ENCODE peak calls at places on chromosomes 16 and 17, in five cellular contexts. B is neural crest cell; I is RPMI8226; Z is RCC 7860; M is naive thymus-derived CD8-positive, alpha-beta T cell. Q is an unnamed sample.

GRCh38 chr17:17156107-17156506 is 50.0 kb downstream of the PLD6 start:
- DNase-seq in B (no peak), I (no peak), Z (peak; percentile 81), M (no peak), Q (peak; percentile 86)

GRCh38 chr16:55773859-55774549 is 58.9 kb downstream of the CES1 start:
- DNase-seq in B (no peak), I (no peak), Z (no peak), M (no peak), Q (no peak)

GRCh38 chr16:71709231-71709781 is 15.2 kb downstream of the PHLPP2 start:
- DNase-seq in B (no peak), I (no peak), Z (peak; percentile 57), M (no peak), Q (peak; percentile 31)

GRCh38 chr17:34579017-34579946 is at the start of gene TMEM132E:
- DNase-seq in B (no peak), I (peak; percentile 63), Z (no peak), M (no peak), Q (peak; percentile 8)

GRCh38 chr16:77898671-77899211 is 110.4 kb downstream of the VAT1L start:
- DNase-seq in B (no peak), I (no peak), Z (no peak), M (no peak), Q (no peak)

GRCh38 chr17:67441052-67441738 is 64.1 kb downstream of the PITPNC1 start:
- DNase-seq in B (no peak), I (no peak), Z (peak; percentile 77), M (peak; percentile 72), Q (peak; percentile 47)

GRCh38 chr16:22204091-22204655 is 1.9 kb upstream of the EEF2K start:
- DNase-seq in B (no peak), I (no peak), Z (no peak), M (no peak), Q (no peak)

GRCh38 chr17:57354669-57355068 is 98.3 kb downstream of the MSI2 start:
- DNase-seq in B (no peak), I (no peak), Z (no peak), M (no peak), Q (no peak)

GRCh38 chr16:648071-648785 is 937 bp upstream of the WDR90 start:
- DNase-seq in B (no peak), I (peak; percentile 88), Z (peak; percentile 60), M (no peak), Q (peak; percentile 29)

GRCh38 chr17:49157784-49158183 is 25.2 kb downstream of the B4GALNT2 start:
- DNase-seq in B (no peak), I (no peak), Z (peak; percentile 68), M (no peak), Q (peak; percentile 73)

GRCh38 chr16:22321340-22322001 is 24.3 kb downstream of the POLR3E start:
- DNase-seq in B (peak; percentile 43), I (peak; percentile 79), Z (peak; percentile 68), M (peak; percentile 68), Q (peak; percentile 83)

GRCh38 chr16:56632160-56632847 is at the start of gene MT1M:
- DNase-seq in B (no peak), I (peak; percentile 23), Z (no peak), M (no peak), Q (peak; percentile 71)

GRCh38 chr17:74671031-74671771 is 41.5 kb downstream of the CD300LF start:
- DNase-seq in B (peak; percentile 90), I (peak; percentile 73), Z (no peak), M (peak; percentile 64), Q (peak; percentile 67)

GRCh38 chr16:12061336-12062055 is 85.0 kb downstream of the SNX29 start:
- DNase-seq in B (no peak), I (no peak), Z (peak; percentile 73), M (no peak), Q (peak; percentile 85)

GRCh38 chr16:9102379-9102778 is 10.9 kb downstream of the HAPSTR1 start:
- DNase-seq in B (no peak), I (no peak), Z (peak; percentile 22), M (no peak), Q (peak; percentile 58)

GRCh38 chr17:71883845-71884244 is 237.0 kb upstream of the SOX9 start:
- DNase-seq in B (no peak), I (no peak), Z (no peak), M (no peak), Q (no peak)

GRCh38 chr16:12201216-12201615 is 224.7 kb downstream of the SNX29 start:
- DNase-seq in B (no peak), I (no peak), Z (no peak), M (no peak), Q (no peak)

GRCh38 chr17:48894886-48895285 is 2.3 kb downstream of the ATP5MC1 start:
- DNase-seq in B (no peak), I (peak; percentile 77), Z (no peak), M (no peak), Q (no peak)

GRCh38 chr16:59878479-59878878 is 1144.4 kb upstream of the GOT2 start:
- DNase-seq in B (no peak), I (peak; percentile 71), Z (no peak), M (no peak), Q (peak; percentile 33)

GRCh38 chr16:75550211-75550662 is 5.8 kb downstream of the TMEM231 start:
- DNase-seq in B (no peak), I (peak; percentile 56), Z (peak; percentile 34), M (no peak), Q (peak; percentile 73)

Q was measured in ACHN.